ENCODE peak calls at places on chromosomes 6 and 20, in nine cellular contexts. J, V, F, E, K, L, I, R and D are unnamed samples.

GRCh38 chr6:5125152-5126006 is 40.2 kb downstream of the PPP1R3G start:
- DNase-seq in I (no peak), E (no peak), V (no peak), K (peak), L (peak), F (peak), J (peak), R (no peak), D (no peak)

GRCh38 chr20:36298795-36299339 is 7.3 kb upstream of the DLGAP4 start:
- DNase-seq in L (no peak), E (no peak), R (no peak), F (no peak), V (no peak), K (no peak), J (no peak), I (no peak), D (no peak)

GRCh38 chr20:2795451-2795850 is 5.0 kb downstream of the CPXM1 start:
- DNase-seq in I (no peak), J (no peak), E (no peak), V (no peak), K (no peak), F (no peak), L (no peak), R (no peak), D (no peak)

GRCh38 chr6:37365791-37366190 is 12.0 kb downstream of the RNF8 start:
- DNase-seq in J (peak), V (no peak), L (no peak), E (no peak), F (peak), I (no peak), R (no peak), K (peak), D (no peak)

GRCh38 chr6:111456208-111456607 is 26.8 kb downstream of the REV3L start:
- DNase-seq in E (no peak), J (no peak), R (no peak), F (peak), V (no peak), L (no peak), K (peak), I (no peak), D (no peak)

GRCh38 chr20:50368813-50369224 is 141.4 kb upstream of the PTPN1 start:
- DNase-seq in K (peak), J (peak), R (no peak), E (no peak), F (peak), I (no peak), V (no peak), L (no peak), D (no peak)

GRCh38 chr20:48295445-48295903 is 510.2 kb upstream of the SULF2 start:
- DNase-seq in K (peak), V (no peak), F (peak), J (peak), L (peak), R (no peak), E (peak), I (no peak), D (no peak)

GRCh38 chr6:26260110-26260637 is 104.8 kb upstream of the BTN3A2 start:
- DNase-seq in F (no peak), R (no peak), E (no peak), K (no peak), J (no peak), I (no peak), L (peak), V (no peak), D (no peak)

GRCh38 chr20:14335122-14335521 is 2.3 kb downstream of the FLRT3 start:
- DNase-seq in V (no peak), I (no peak), R (no peak), E (no peak), K (no peak), F (no peak), J (no peak), L (no peak), D (no peak)

GRCh38 chr20:14332796-14333345 is 4.5 kb downstream of the FLRT3 start:
- DNase-seq in E (no peak), F (no peak), V (no peak), L (no peak), K (no peak), I (no peak), R (no peak), J (no peak), D (no peak)

GRCh38 chr20:14333734-14334133 is 3.7 kb downstream of the FLRT3 start:
- DNase-seq in K (no peak), J (no peak), I (no peak), F (no peak), L (no peak), R (no peak), V (no peak), E (no peak), D (peak)

GRCh38 chr20:14336667-14337066 is 745 bp downstream of the FLRT3 start:
- DNase-seq in J (no peak), F (peak), V (no peak), R (no peak), E (no peak), L (no peak), I (no peak), K (no peak), D (peak)

DNA sequence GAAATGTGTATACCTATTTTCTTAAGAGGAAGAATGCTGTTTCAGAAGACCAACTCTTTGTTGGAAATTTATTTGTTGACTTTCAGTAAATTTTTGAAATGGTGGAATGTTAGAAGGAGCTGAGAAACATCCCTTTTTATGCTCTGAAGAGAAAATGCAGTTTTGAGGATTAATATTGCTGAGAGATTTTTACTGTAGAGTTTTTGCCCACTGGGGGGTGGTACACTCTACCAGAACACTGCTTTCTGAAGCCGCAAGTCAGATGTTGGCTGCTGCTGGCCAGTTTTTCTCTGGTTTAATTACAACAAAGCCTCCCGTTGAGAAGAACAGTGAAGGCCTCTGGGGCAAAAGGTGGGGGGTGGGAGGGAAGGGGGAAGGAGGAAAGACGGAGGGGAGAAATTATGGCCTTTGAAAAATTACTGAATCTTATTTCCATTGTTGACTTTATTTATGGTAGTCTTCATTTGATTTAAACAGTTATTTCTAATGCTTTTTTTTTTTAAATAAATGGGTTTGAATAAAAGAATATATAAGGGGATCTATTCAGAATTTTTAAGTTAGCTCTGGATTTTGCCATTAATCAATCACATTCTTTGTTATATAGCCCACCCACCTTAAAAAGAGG is 3.0 kb downstream of the FLRT3 start:
- DNase-seq in F (peak), L (peak), J (peak), K (peak), R (no peak), E (peak), I (no peak), V (no peak), D (peak)
- TF ChIP-seq CTCF in F (peak), L (peak), J (peak), K (no peak), R (peak), E (no peak), I (no peak), V (peak), D (peak)

DNA sequence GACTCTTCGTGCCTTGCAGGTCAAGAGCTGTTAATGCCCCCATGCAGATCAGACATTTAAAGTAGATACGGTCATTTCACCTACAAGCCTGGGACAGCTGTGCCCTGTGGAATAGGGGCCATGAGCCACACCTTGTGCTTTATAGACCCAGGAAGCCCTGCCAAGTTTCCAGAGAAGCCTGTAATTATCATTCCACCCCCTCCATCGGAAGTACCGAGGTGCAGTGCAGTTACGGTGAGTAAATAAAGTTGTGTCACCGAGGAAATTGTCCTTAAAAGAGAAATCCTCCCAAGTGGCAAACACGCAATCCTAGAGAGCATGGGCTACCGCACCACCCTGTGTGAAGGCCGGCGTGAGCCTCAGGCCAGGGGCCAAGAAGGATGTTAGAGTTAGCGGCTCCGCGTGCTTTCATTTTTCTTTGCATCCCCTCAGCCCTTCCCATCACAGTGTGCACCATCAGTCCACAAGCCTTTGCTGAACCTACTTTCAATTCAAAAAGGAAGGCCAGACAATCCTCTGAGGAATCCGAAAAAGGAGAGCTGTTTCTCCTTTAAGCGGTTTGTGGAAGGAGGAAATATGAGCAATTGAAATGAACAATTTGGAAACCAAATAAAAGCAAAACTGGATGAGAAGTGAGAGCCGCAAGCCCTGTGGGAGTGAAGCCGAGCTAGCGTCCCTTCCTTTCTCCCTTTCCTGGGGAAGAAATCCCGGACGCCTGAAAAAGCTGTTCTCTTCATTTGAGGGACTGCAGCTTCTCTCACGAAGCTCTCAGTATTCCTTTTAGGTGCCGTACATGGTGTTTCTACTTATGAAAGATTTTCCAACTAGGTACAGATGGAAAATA is 183.3 kb upstream of the PDE10A start:
- DNase-seq in V (no peak), R (no peak), I (no peak), J (no peak), E (no peak), F (no peak), L (no peak), K (peak), D (no peak)
- H3K4me3 ChIP-seq in V (peak), R (peak), I (peak), J (peak), E (no peak), F (no peak), L (no peak), K (no peak), D (no peak)

GRCh38 chr20:13118676-13119075 is 102.4 kb upstream of the ISM1 start:
- DNase-seq in V (no peak), L (no peak), R (no peak), J (no peak), I (no peak), K (no peak), E (no peak), F (no peak), D (no peak)

GRCh38 chr20:13119583-13119982 is 101.5 kb upstream of the ISM1 start:
- DNase-seq in L (peak), R (no peak), E (peak), J (peak), F (peak), I (no peak), K (peak), V (no peak), D (peak)

GRCh38 chr20:13111249-13111911 is 102.6 kb downstream of the SPTLC3 start:
- DNase-seq in I (no peak), K (no peak), J (no peak), F (no peak), L (no peak), V (no peak), E (no peak), R (no peak), D (no peak)

GRCh38 chr20:13117200-13117599 is 103.9 kb upstream of the ISM1 start:
- DNase-seq in L (no peak), E (no peak), J (no peak), F (no peak), K (no peak), V (no peak), I (no peak), R (no peak), D (no peak)

DNA sequence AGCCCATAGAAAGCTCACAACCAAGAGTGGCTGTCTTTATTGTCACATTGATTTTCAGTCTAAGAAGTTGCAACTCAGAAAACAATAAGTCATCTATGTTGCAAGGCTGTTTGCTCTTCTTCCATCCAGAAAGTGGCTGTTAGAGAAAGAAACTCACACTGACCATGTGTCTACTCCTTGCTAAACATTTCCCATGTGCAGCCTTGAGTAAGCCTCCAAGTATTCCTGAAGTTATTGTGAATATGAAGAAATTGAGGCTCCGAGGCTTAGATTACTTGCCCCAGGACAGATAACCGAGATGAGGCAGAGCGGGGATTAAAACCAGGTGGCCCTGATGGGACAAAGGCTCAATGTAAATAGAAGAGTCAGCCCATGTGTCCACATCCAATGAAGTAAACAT is 105.0 kb downstream of the SPTLC3 start:
- DNase-seq in L (no peak), V (no peak), K (no peak), E (no peak), F (no peak), R (no peak), I (no peak), J (no peak), D (no peak)
- TF ChIP-seq CTCF in L (no peak), V (no peak), K (no peak), E (no peak), F (no peak), R (no peak), I (no peak), J (no peak), D (no peak)

GRCh38 chr20:45372646-45373352 is 5.3 kb downstream of the TP53TG5 start:
- DNase-seq in E (no peak), F (no peak), L (no peak), I (peak), R (no peak), J (peak), K (no peak), V (no peak), D (no peak)

GRCh38 chr20:45373353-45374100 is 4.6 kb downstream of the TP53TG5 start:
- DNase-seq in E (peak), V (peak), K (peak), F (peak), R (peak), L (peak), I (peak), J (peak), D (peak)

GRCh38 chr20:45370571-45371204 is 7.4 kb downstream of the TP53TG5 start:
- DNase-seq in V (no peak), L (no peak), F (no peak), I (no peak), E (no peak), R (no peak), J (no peak), K (no peak), D (no peak)

GRCh38 chr20:45374101-45374467 is 4.0 kb downstream of the TP53TG5 start:
- DNase-seq in I (no peak), V (no peak), K (no peak), L (no peak), F (no peak), R (no peak), E (no peak), J (no peak), D (no peak)

DNA sequence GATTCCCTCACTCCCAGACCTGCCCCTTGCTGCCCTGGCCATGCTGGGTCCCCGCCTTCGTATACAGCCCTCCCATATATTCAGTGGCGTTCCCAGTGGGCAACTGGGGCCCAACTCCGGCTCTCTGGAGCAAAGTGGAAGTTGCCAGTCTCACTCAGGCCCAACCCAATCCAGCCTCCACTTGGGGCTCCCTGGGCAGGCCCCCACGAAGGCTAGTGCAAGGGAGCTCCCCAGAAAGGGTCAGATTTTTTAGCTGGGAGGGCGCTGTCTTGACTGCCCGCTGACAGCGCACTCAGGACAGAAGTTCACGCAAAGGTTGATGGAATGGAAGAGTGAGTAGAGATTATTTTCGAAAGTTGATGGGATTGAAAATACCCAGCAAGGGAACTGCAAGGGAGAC is 5.9 kb downstream of the TP53TG5 start:
- DNase-seq in L (no peak), R (no peak), K (no peak), E (no peak), J (no peak), I (no peak), V (no peak), F (no peak), D (no peak)
- H3K4me3 ChIP-seq in L (no peak), R (peak), K (no peak), E (no peak), J (no peak), I (peak), V (no peak), F (no peak), D (no peak)

GRCh38 chr6:8536122-8536521 is 100.8 kb upstream of the SLC35B3 start:
- DNase-seq in R (no peak), I (no peak), J (no peak), L (no peak), V (no peak), K (no peak), E (no peak), F (no peak), D (no peak)

GRCh38 chr6:8543714-8544113 is 108.4 kb upstream of the SLC35B3 start:
- DNase-seq in K (no peak), F (no peak), R (no peak), E (no peak), I (no peak), J (no peak), V (no peak), L (no peak), D (no peak)

GRCh38 chr6:8535505-8535904 is 100.2 kb upstream of the SLC35B3 start:
- DNase-seq in R (no peak), L (no peak), J (no peak), I (no peak), K (no peak), V (no peak), E (no peak), F (peak), D (no peak)

DNA sequence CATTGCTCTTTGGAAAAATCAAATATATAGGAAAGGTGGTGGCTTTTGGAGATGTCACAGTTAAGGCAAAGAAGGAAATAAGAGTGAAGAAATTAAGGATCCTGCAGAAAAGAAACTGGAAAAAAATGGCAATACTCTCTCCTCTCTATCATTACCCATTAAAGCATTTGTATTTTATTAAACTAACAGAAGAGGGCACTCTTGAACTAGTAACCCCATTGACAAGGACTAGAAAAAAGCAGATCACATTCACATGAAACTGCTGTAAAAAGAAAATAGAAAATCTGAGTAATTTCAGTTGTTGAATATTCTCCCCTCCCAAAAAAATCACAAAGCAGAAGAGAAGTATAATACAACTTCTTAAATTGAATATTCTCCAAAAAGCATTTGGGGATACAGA is 104.1 kb upstream of the SLC35B3 start:
- DNase-seq in R (no peak), K (peak), I (no peak), J (peak), E (no peak), F (peak), L (no peak), V (no peak), D (peak)
- TF ChIP-seq CTCF in R (peak), K (no peak), I (no peak), J (peak), E (no peak), F (no peak), L (no peak), V (no peak), D (no peak)

GRCh38 chr20:32031007-32031958 is 20.8 kb upstream of the HCK start:
- DNase-seq in R (peak), L (peak), V (peak), K (peak), E (peak), F (peak), J (peak), I (peak), D (peak)

GRCh38 chr20:32024683-32025295 is 14.6 kb downstream of the CCM2L start:
- DNase-seq in L (no peak), R (no peak), J (no peak), F (no peak), E (no peak), I (no peak), K (no peak), V (no peak), D (no peak)

GRCh38 chr20:32027653-32028052 is 17.4 kb downstream of the CCM2L start:
- DNase-seq in J (no peak), V (no peak), R (no peak), I (no peak), K (no peak), E (no peak), F (no peak), L (no peak), D (no peak)

GRCh38 chr20:32029561-32029960 is 19.3 kb downstream of the CCM2L start:
- DNase-seq in L (no peak), K (no peak), V (no peak), J (no peak), F (no peak), I (no peak), E (no peak), R (no peak), D (no peak)

GRCh38 chr20:32028647-32029372 is 18.6 kb downstream of the CCM2L start:
- DNase-seq in R (no peak), J (peak), F (no peak), E (no peak), K (no peak), V (no peak), L (peak), I (no peak), D (no peak)
- H3K4me3 ChIP-seq in R (no peak), J (no peak), F (no peak), E (no peak), K (no peak), V (no peak), L (no peak), I (no peak), D (no peak)

GRCh38 chr20:64071341-64072332 is 7.7 kb downstream of the RGS19 start:
- DNase-seq in R (no peak), V (no peak), I (no peak), F (no peak), J (no peak), K (no peak), L (no peak), E (no peak), D (no peak)

GRCh38 chr20:64069209-64069613 is 6.2 kb downstream of the TCEA2 start:
- DNase-seq in V (no peak), L (no peak), E (no peak), K (no peak), R (no peak), J (no peak), I (no peak), F (no peak), D (no peak)

GRCh38 chr20:64068381-64069208 is 5.6 kb downstream of the TCEA2 start:
- DNase-seq in E (no peak), I (no peak), J (no peak), R (no peak), F (no peak), K (no peak), V (no peak), L (no peak), D (no peak)

GRCh38 chr20:64070244-64070993 is 7.4 kb downstream of the TCEA2 start:
- DNase-seq in J (no peak), I (no peak), V (no peak), E (no peak), F (no peak), R (no peak), K (no peak), L (no peak), D (no peak)

GRCh38 chr20:64069614-64070243 is 6.7 kb downstream of the TCEA2 start:
- DNase-seq in J (no peak), K (no peak), L (peak), R (no peak), I (no peak), V (no peak), F (peak), E (no peak), D (no peak)
- TF ChIP-seq CTCF in J (peak), K (peak), L (peak), R (peak), I (peak), V (peak), F (peak), E (peak), D (peak)